ENCODE peak calls at places on chromosome 1, in ten cellular contexts. One of them, this sample, is unnamed.

GRCh38 chr1:226547754-226548191 is 791 bp upstream of the STUM start:
- DNase-seq in kidney epithelial cell: peak; percentile 55
- DNase-seq in M059J: peak; percentile 89
- DNase-seq in EH: peak; percentile 87
- DNase-seq in endodermal cell: peak; percentile 94
- DNase-seq in bronchial epithelial cell: peak; percentile 85
- DNase-seq in activated naive CD8-positive, alpha-beta T cell treated with anti-CD3 and anti-CD28 coated beads for 36 hours: peak; percentile 71
- DNase-seq in stimulated activated CD8-positive, alpha-beta memory T cell treated with anti-CD3 and anti-CD28 coated beads, Interleukin-4, amount 100 ng/mL, for 1 hour: no peak
- DNase-seq in NCI-H1436: peak; percentile 93
- DNase-seq in neuronal stem cell: peak; percentile 85
- DNase-seq in this sample: peak; percentile 44

GRCh38 chr1:96072021-96072420 is 649.6 kb upstream of the PTBP2 start:
- DNase-seq in kidney epithelial cell: no peak
- DNase-seq in M059J: no peak
- DNase-seq in EH: no peak
- DNase-seq in endodermal cell: no peak
- DNase-seq in bronchial epithelial cell: no peak
- DNase-seq in activated naive CD8-positive, alpha-beta T cell treated with anti-CD3 and anti-CD28 coated beads for 36 hours: no peak
- DNase-seq in stimulated activated CD8-positive, alpha-beta memory T cell treated with anti-CD3 and anti-CD28 coated beads, Interleukin-4, amount 100 ng/mL, for 1 hour: no peak
- DNase-seq in NCI-H1436: no peak
- DNase-seq in neuronal stem cell: no peak
- DNase-seq in this sample: no peak

GRCh38 chr1:155017021-155017945 is 14.7 kb downstream of the ZBTB7B start:
- DNase-seq in kidney epithelial cell: no peak
- DNase-seq in M059J: peak; percentile 96
- DNase-seq in EH: peak; percentile 84
- DNase-seq in endodermal cell: peak; percentile 98
- DNase-seq in bronchial epithelial cell: peak; percentile 92
- DNase-seq in activated naive CD8-positive, alpha-beta T cell treated with anti-CD3 and anti-CD28 coated beads for 36 hours: peak; percentile 93
- DNase-seq in stimulated activated CD8-positive, alpha-beta memory T cell treated with anti-CD3 and anti-CD28 coated beads, Interleukin-4, amount 100 ng/mL, for 1 hour: peak; percentile 74
- DNase-seq in NCI-H1436: peak; percentile 86
- DNase-seq in neuronal stem cell: peak; percentile 87
- DNase-seq in this sample: peak; percentile 82

GRCh38 chr1:246791303-246791918 is 67.2 kb downstream of the SCCPDH start:
- DNase-seq in kidney epithelial cell: no peak
- DNase-seq in M059J: no peak
- DNase-seq in EH: no peak
- DNase-seq in endodermal cell: no peak
- DNase-seq in bronchial epithelial cell: no peak
- DNase-seq in activated naive CD8-positive, alpha-beta T cell treated with anti-CD3 and anti-CD28 coated beads for 36 hours: no peak
- DNase-seq in stimulated activated CD8-positive, alpha-beta memory T cell treated with anti-CD3 and anti-CD28 coated beads, Interleukin-4, amount 100 ng/mL, for 1 hour: no peak
- DNase-seq in NCI-H1436: no peak
- DNase-seq in neuronal stem cell: no peak
- DNase-seq in this sample: no peak

GRCh38 chr1:177338376-177338775 is 167.6 kb downstream of the BRINP2 start:
- DNase-seq in kidney epithelial cell: no peak
- DNase-seq in M059J: no peak
- DNase-seq in EH: no peak
- DNase-seq in endodermal cell: no peak
- DNase-seq in bronchial epithelial cell: no peak
- DNase-seq in activated naive CD8-positive, alpha-beta T cell treated with anti-CD3 and anti-CD28 coated beads for 36 hours: no peak
- DNase-seq in stimulated activated CD8-positive, alpha-beta memory T cell treated with anti-CD3 and anti-CD28 coated beads, Interleukin-4, amount 100 ng/mL, for 1 hour: no peak
- DNase-seq in NCI-H1436: no peak
- DNase-seq in neuronal stem cell: no peak
- DNase-seq in this sample: no peak

GRCh38 chr1:155077758-155078495 is 710 bp upstream of the EFNA3 start:
- DNase-seq in kidney epithelial cell: no peak
- DNase-seq in M059J: no peak
- DNase-seq in EH: no peak
- DNase-seq in endodermal cell: peak; percentile 52
- DNase-seq in bronchial epithelial cell: no peak
- DNase-seq in activated naive CD8-positive, alpha-beta T cell treated with anti-CD3 and anti-CD28 coated beads for 36 hours: no peak
- DNase-seq in stimulated activated CD8-positive, alpha-beta memory T cell treated with anti-CD3 and anti-CD28 coated beads, Interleukin-4, amount 100 ng/mL, for 1 hour: no peak
- DNase-seq in NCI-H1436: no peak
- DNase-seq in neuronal stem cell: no peak
- DNase-seq in this sample: no peak

GRCh38 chr1:153342178-153342577 is 6.5 kb downstream of the PGLYRP4 start:
- DNase-seq in kidney epithelial cell: no peak
- DNase-seq in M059J: no peak
- DNase-seq in EH: no peak
- DNase-seq in endodermal cell: peak; percentile 35
- DNase-seq in bronchial epithelial cell: no peak
- DNase-seq in activated naive CD8-positive, alpha-beta T cell treated with anti-CD3 and anti-CD28 coated beads for 36 hours: no peak
- DNase-seq in stimulated activated CD8-positive, alpha-beta memory T cell treated with anti-CD3 and anti-CD28 coated beads, Interleukin-4, amount 100 ng/mL, for 1 hour: no peak
- DNase-seq in NCI-H1436: no peak
- DNase-seq in neuronal stem cell: no peak
- DNase-seq in this sample: no peak

GRCh38 chr1:2534775-2535387 is 4.8 kb upstream of the HES5 start:
- DNase-seq in kidney epithelial cell: peak; percentile 45
- DNase-seq in M059J: peak; percentile 74
- DNase-seq in EH: peak; percentile 81
- DNase-seq in endodermal cell: peak; percentile 81
- DNase-seq in bronchial epithelial cell: peak; percentile 95
- DNase-seq in activated naive CD8-positive, alpha-beta T cell treated with anti-CD3 and anti-CD28 coated beads for 36 hours: no peak
- DNase-seq in stimulated activated CD8-positive, alpha-beta memory T cell treated with anti-CD3 and anti-CD28 coated beads, Interleukin-4, amount 100 ng/mL, for 1 hour: no peak
- DNase-seq in NCI-H1436: no peak
- DNase-seq in neuronal stem cell: no peak
- DNase-seq in this sample: no peak

GRCh38 chr1:172887162-172887561 is 163.6 kb downstream of the TNFSF18 start:
- DNase-seq in kidney epithelial cell: no peak
- DNase-seq in M059J: no peak
- DNase-seq in EH: no peak
- DNase-seq in endodermal cell: no peak
- DNase-seq in bronchial epithelial cell: peak; percentile 70
- DNase-seq in activated naive CD8-positive, alpha-beta T cell treated with anti-CD3 and anti-CD28 coated beads for 36 hours: no peak
- DNase-seq in stimulated activated CD8-positive, alpha-beta memory T cell treated with anti-CD3 and anti-CD28 coated beads, Interleukin-4, amount 100 ng/mL, for 1 hour: no peak
- DNase-seq in NCI-H1436: no peak
- DNase-seq in neuronal stem cell: no peak
- DNase-seq in this sample: no peak

GRCh38 chr1:118926261-118926660 is 61.9 kb downstream of the TBX15 start:
- DNase-seq in kidney epithelial cell: no peak
- DNase-seq in M059J: no peak
- DNase-seq in EH: no peak
- DNase-seq in endodermal cell: no peak
- DNase-seq in bronchial epithelial cell: no peak
- DNase-seq in activated naive CD8-positive, alpha-beta T cell treated with anti-CD3 and anti-CD28 coated beads for 36 hours: no peak
- DNase-seq in stimulated activated CD8-positive, alpha-beta memory T cell treated with anti-CD3 and anti-CD28 coated beads, Interleukin-4, amount 100 ng/mL, for 1 hour: no peak
- DNase-seq in NCI-H1436: no peak
- DNase-seq in neuronal stem cell: no peak
- DNase-seq in this sample: no peak

GRCh38 chr1:239719642-239720258 is 333.4 kb downstream of the CHRM3 start:
- DNase-seq in kidney epithelial cell: no peak
- DNase-seq in M059J: no peak
- DNase-seq in EH: no peak
- DNase-seq in endodermal cell: no peak
- DNase-seq in bronchial epithelial cell: no peak
- DNase-seq in activated naive CD8-positive, alpha-beta T cell treated with anti-CD3 and anti-CD28 coated beads for 36 hours: peak; percentile 45
- DNase-seq in stimulated activated CD8-positive, alpha-beta memory T cell treated with anti-CD3 and anti-CD28 coated beads, Interleukin-4, amount 100 ng/mL, for 1 hour: no peak
- DNase-seq in NCI-H1436: no peak
- DNase-seq in neuronal stem cell: no peak
- DNase-seq in this sample: peak; percentile 56

GRCh38 chr1:174000274-174000852 is 21.8 kb downstream of the RC3H1 start:
- DNase-seq in kidney epithelial cell: no peak
- DNase-seq in M059J: no peak
- DNase-seq in EH: peak; percentile 21
- DNase-seq in endodermal cell: no peak
- DNase-seq in bronchial epithelial cell: no peak
- DNase-seq in activated naive CD8-positive, alpha-beta T cell treated with anti-CD3 and anti-CD28 coated beads for 36 hours: no peak
- DNase-seq in stimulated activated CD8-positive, alpha-beta memory T cell treated with anti-CD3 and anti-CD28 coated beads, Interleukin-4, amount 100 ng/mL, for 1 hour: no peak
- DNase-seq in NCI-H1436: no peak
- DNase-seq in neuronal stem cell: no peak
- DNase-seq in this sample: no peak

GRCh38 chr1:51535006-51535592 is 16.0 kb upstream of the EPS15 start:
- DNase-seq in kidney epithelial cell: no peak
- DNase-seq in M059J: peak; percentile 72
- DNase-seq in EH: peak; percentile 72
- DNase-seq in endodermal cell: peak; percentile 76
- DNase-seq in bronchial epithelial cell: peak; percentile 36
- DNase-seq in activated naive CD8-positive, alpha-beta T cell treated with anti-CD3 and anti-CD28 coated beads for 36 hours: peak; percentile 8
- DNase-seq in stimulated activated CD8-positive, alpha-beta memory T cell treated with anti-CD3 and anti-CD28 coated beads, Interleukin-4, amount 100 ng/mL, for 1 hour: no peak
- DNase-seq in NCI-H1436: peak; percentile 18
- DNase-seq in neuronal stem cell: peak; percentile 21
- DNase-seq in this sample: no peak

GRCh38 chr1:206048582-206048981 is 4.4 kb upstream of the RHEX start:
- DNase-seq in kidney epithelial cell: no peak
- DNase-seq in M059J: no peak
- DNase-seq in EH: no peak
- DNase-seq in endodermal cell: no peak
- DNase-seq in bronchial epithelial cell: peak; percentile 12
- DNase-seq in activated naive CD8-positive, alpha-beta T cell treated with anti-CD3 and anti-CD28 coated beads for 36 hours: no peak
- DNase-seq in stimulated activated CD8-positive, alpha-beta memory T cell treated with anti-CD3 and anti-CD28 coated beads, Interleukin-4, amount 100 ng/mL, for 1 hour: no peak
- DNase-seq in NCI-H1436: no peak
- DNase-seq in neuronal stem cell: no peak
- DNase-seq in this sample: no peak

GRCh38 chr1:179175011-179175934 is 54.2 kb downstream of the ABL2 start:
- DNase-seq in kidney epithelial cell: no peak
- DNase-seq in M059J: peak; percentile 78
- DNase-seq in EH: peak; percentile 93
- DNase-seq in endodermal cell: no peak
- DNase-seq in bronchial epithelial cell: peak; percentile 63
- DNase-seq in activated naive CD8-positive, alpha-beta T cell treated with anti-CD3 and anti-CD28 coated beads for 36 hours: no peak
- DNase-seq in stimulated activated CD8-positive, alpha-beta memory T cell treated with anti-CD3 and anti-CD28 coated beads, Interleukin-4, amount 100 ng/mL, for 1 hour: no peak
- DNase-seq in NCI-H1436: no peak
- DNase-seq in neuronal stem cell: no peak
- DNase-seq in this sample: no peak

GRCh38 chr1:162305969-162306368 is 70.7 kb downstream of the SPATA46 start:
- DNase-seq in kidney epithelial cell: peak; percentile 70
- DNase-seq in M059J: peak; percentile 53
- DNase-seq in EH: peak; percentile 6
- DNase-seq in endodermal cell: no peak
- DNase-seq in bronchial epithelial cell: peak; percentile 58
- DNase-seq in activated naive CD8-positive, alpha-beta T cell treated with anti-CD3 and anti-CD28 coated beads for 36 hours: no peak
- DNase-seq in stimulated activated CD8-positive, alpha-beta memory T cell treated with anti-CD3 and anti-CD28 coated beads, Interleukin-4, amount 100 ng/mL, for 1 hour: no peak
- DNase-seq in NCI-H1436: no peak
- DNase-seq in neuronal stem cell: no peak
- DNase-seq in this sample: no peak

GRCh38 chr1:28915036-28915895 is 897 bp downstream of the EPB41 start:
- DNase-seq in kidney epithelial cell: no peak
- DNase-seq in M059J: peak; percentile 62
- DNase-seq in EH: peak; percentile 45
- DNase-seq in endodermal cell: peak; percentile 82
- DNase-seq in bronchial epithelial cell: peak; percentile 37
- DNase-seq in activated naive CD8-positive, alpha-beta T cell treated with anti-CD3 and anti-CD28 coated beads for 36 hours: peak; percentile 64
- DNase-seq in stimulated activated CD8-positive, alpha-beta memory T cell treated with anti-CD3 and anti-CD28 coated beads, Interleukin-4, amount 100 ng/mL, for 1 hour: no peak
- DNase-seq in NCI-H1436: no peak
- DNase-seq in neuronal stem cell: peak; percentile 45
- DNase-seq in this sample: peak; percentile 45

GRCh38 chr1:112297536-112297935 is 98.5 kb upstream of the CTTNBP2NL start:
- DNase-seq in kidney epithelial cell: no peak
- DNase-seq in M059J: peak; percentile 14
- DNase-seq in EH: peak; percentile 13
- DNase-seq in endodermal cell: no peak
- DNase-seq in bronchial epithelial cell: peak; percentile 50
- DNase-seq in activated naive CD8-positive, alpha-beta T cell treated with anti-CD3 and anti-CD28 coated beads for 36 hours: no peak
- DNase-seq in stimulated activated CD8-positive, alpha-beta memory T cell treated with anti-CD3 and anti-CD28 coated beads, Interleukin-4, amount 100 ng/mL, for 1 hour: no peak
- DNase-seq in NCI-H1436: no peak
- DNase-seq in neuronal stem cell: no peak
- DNase-seq in this sample: no peak

GRCh38 chr1:60184521-60184920 is 111.0 kb upstream of the C1orf87 start:
- DNase-seq in kidney epithelial cell: no peak
- DNase-seq in M059J: no peak
- DNase-seq in EH: no peak
- DNase-seq in endodermal cell: no peak
- DNase-seq in bronchial epithelial cell: no peak
- DNase-seq in activated naive CD8-positive, alpha-beta T cell treated with anti-CD3 and anti-CD28 coated beads for 36 hours: no peak
- DNase-seq in stimulated activated CD8-positive, alpha-beta memory T cell treated with anti-CD3 and anti-CD28 coated beads, Interleukin-4, amount 100 ng/mL, for 1 hour: no peak
- DNase-seq in NCI-H1436: no peak
- DNase-seq in neuronal stem cell: no peak
- DNase-seq in this sample: no peak

GRCh38 chr1:11924334-11925195 is 1.7 kb downstream of the KIAA2013 start:
- DNase-seq in kidney epithelial cell: no peak
- DNase-seq in M059J: no peak
- DNase-seq in EH: peak; percentile 20
- DNase-seq in endodermal cell: no peak
- DNase-seq in bronchial epithelial cell: no peak
- DNase-seq in activated naive CD8-positive, alpha-beta T cell treated with anti-CD3 and anti-CD28 coated beads for 36 hours: peak; percentile 28
- DNase-seq in stimulated activated CD8-positive, alpha-beta memory T cell treated with anti-CD3 and anti-CD28 coated beads, Interleukin-4, amount 100 ng/mL, for 1 hour: no peak
- DNase-seq in NCI-H1436: no peak
- DNase-seq in neuronal stem cell: no peak
- DNase-seq in this sample: no peak

GRCh38 chr1:60425528-60425927 is 352.0 kb upstream of the C1orf87 start:
- DNase-seq in kidney epithelial cell: no peak
- DNase-seq in M059J: no peak
- DNase-seq in EH: peak; percentile 4
- DNase-seq in endodermal cell: peak; percentile 52
- DNase-seq in bronchial epithelial cell: peak; percentile 18
- DNase-seq in activated naive CD8-positive, alpha-beta T cell treated with anti-CD3 and anti-CD28 coated beads for 36 hours: no peak
- DNase-seq in stimulated activated CD8-positive, alpha-beta memory T cell treated with anti-CD3 and anti-CD28 coated beads, Interleukin-4, amount 100 ng/mL, for 1 hour: no peak
- DNase-seq in NCI-H1436: no peak
- DNase-seq in neuronal stem cell: no peak
- DNase-seq in this sample: no peak

GRCh38 chr1:80582980-80583379 is 1217.8 kb upstream of the ADGRL2 start:
- DNase-seq in kidney epithelial cell: no peak
- DNase-seq in M059J: peak; percentile 1
- DNase-seq in EH: no peak
- DNase-seq in endodermal cell: no peak
- DNase-seq in bronchial epithelial cell: no peak
- DNase-seq in activated naive CD8-positive, alpha-beta T cell treated with anti-CD3 and anti-CD28 coated beads for 36 hours: no peak
- DNase-seq in stimulated activated CD8-positive, alpha-beta memory T cell treated with anti-CD3 and anti-CD28 coated beads, Interleukin-4, amount 100 ng/mL, for 1 hour: no peak
- DNase-seq in NCI-H1436: no peak
- DNase-seq in neuronal stem cell: no peak
- DNase-seq in this sample: no peak

GRCh38 chr1:228478326-228478725 is 8.9 kb upstream of the RNF187 start:
- DNase-seq in kidney epithelial cell: no peak
- DNase-seq in M059J: no peak
- DNase-seq in EH: no peak
- DNase-seq in endodermal cell: no peak
- DNase-seq in bronchial epithelial cell: no peak
- DNase-seq in activated naive CD8-positive, alpha-beta T cell treated with anti-CD3 and anti-CD28 coated beads for 36 hours: no peak
- DNase-seq in stimulated activated CD8-positive, alpha-beta memory T cell treated with anti-CD3 and anti-CD28 coated beads, Interleukin-4, amount 100 ng/mL, for 1 hour: no peak
- DNase-seq in NCI-H1436: no peak
- DNase-seq in neuronal stem cell: no peak
- DNase-seq in this sample: no peak

GRCh38 chr1:206831605-206832004 is 33.8 kb upstream of the IL20 start:
- DNase-seq in kidney epithelial cell: no peak
- DNase-seq in M059J: no peak
- DNase-seq in EH: no peak
- DNase-seq in endodermal cell: no peak
- DNase-seq in bronchial epithelial cell: no peak
- DNase-seq in activated naive CD8-positive, alpha-beta T cell treated with anti-CD3 and anti-CD28 coated beads for 36 hours: no peak
- DNase-seq in stimulated activated CD8-positive, alpha-beta memory T cell treated with anti-CD3 and anti-CD28 coated beads, Interleukin-4, amount 100 ng/mL, for 1 hour: no peak
- DNase-seq in NCI-H1436: no peak
- DNase-seq in neuronal stem cell: no peak
- DNase-seq in this sample: no peak

GRCh38 chr1:205518616-205519540 is 14.4 kb downstream of the CDK18 start:
- DNase-seq in kidney epithelial cell: no peak
- DNase-seq in M059J: peak; percentile 26
- DNase-seq in EH: no peak
- DNase-seq in endodermal cell: no peak
- DNase-seq in bronchial epithelial cell: no peak
- DNase-seq in activated naive CD8-positive, alpha-beta T cell treated with anti-CD3 and anti-CD28 coated beads for 36 hours: no peak
- DNase-seq in stimulated activated CD8-positive, alpha-beta memory T cell treated with anti-CD3 and anti-CD28 coated beads, Interleukin-4, amount 100 ng/mL, for 1 hour: no peak
- DNase-seq in NCI-H1436: no peak
- DNase-seq in neuronal stem cell: no peak
- DNase-seq in this sample: no peak

GRCh38 chr1:31111290-31111951 is 45.9 kb upstream of the PUM1 start:
- DNase-seq in kidney epithelial cell: no peak
- DNase-seq in M059J: peak; percentile 77
- DNase-seq in EH: peak; percentile 61
- DNase-seq in endodermal cell: peak; percentile 67
- DNase-seq in bronchial epithelial cell: peak; percentile 75
- DNase-seq in activated naive CD8-positive, alpha-beta T cell treated with anti-CD3 and anti-CD28 coated beads for 36 hours: no peak
- DNase-seq in stimulated activated CD8-positive, alpha-beta memory T cell treated with anti-CD3 and anti-CD28 coated beads, Interleukin-4, amount 100 ng/mL, for 1 hour: no peak
- DNase-seq in NCI-H1436: peak; percentile 23
- DNase-seq in neuronal stem cell: peak; percentile 38
- DNase-seq in this sample: no peak

GRCh38 chr1:21622466-21623315 is 46.5 kb downstream of the RAP1GAP start:
- DNase-seq in kidney epithelial cell: no peak
- DNase-seq in M059J: peak; percentile 18
- DNase-seq in EH: peak; percentile 14
- DNase-seq in endodermal cell: peak; percentile 81
- DNase-seq in bronchial epithelial cell: no peak
- DNase-seq in activated naive CD8-positive, alpha-beta T cell treated with anti-CD3 and anti-CD28 coated beads for 36 hours: peak; percentile 66
- DNase-seq in stimulated activated CD8-positive, alpha-beta memory T cell treated with anti-CD3 and anti-CD28 coated beads, Interleukin-4, amount 100 ng/mL, for 1 hour: no peak
- DNase-seq in NCI-H1436: no peak
- DNase-seq in neuronal stem cell: peak; percentile 51
- DNase-seq in this sample: peak; percentile 39

GRCh38 chr1:197041486-197042353 is 25.3 kb downstream of the F13B start:
- DNase-seq in kidney epithelial cell: no peak
- DNase-seq in M059J: peak; percentile 9
- DNase-seq in EH: no peak
- DNase-seq in endodermal cell: no peak
- DNase-seq in bronchial epithelial cell: no peak
- DNase-seq in activated naive CD8-positive, alpha-beta T cell treated with anti-CD3 and anti-CD28 coated beads for 36 hours: no peak
- DNase-seq in stimulated activated CD8-positive, alpha-beta memory T cell treated with anti-CD3 and anti-CD28 coated beads, Interleukin-4, amount 100 ng/mL, for 1 hour: no peak
- DNase-seq in NCI-H1436: no peak
- DNase-seq in neuronal stem cell: no peak
- DNase-seq in this sample: no peak

This sample was measured in activated T-helper 2 cell treated with anti-CD3 and anti-CD28 coated beads, Interferon-gamma antibody, Interleukin-2, Interleukin-4, amounts not matched to agents 10 μg/mL and 5 μg/mL and 100 μg/mL, durations not matched to agents 14 hours and 24 hours and 36 hours.